ENCODE peak calls at places on chromosomes 12 and 14, in nine cellular contexts. One of them, this sample, is unnamed.

GRCh38 chr14:79254069-79254775 is 957.1 kb downstream of the DIO2 start:
- DNase-seq in OCI-LY7: no peak
- DNase-seq in bronchial epithelial cell: no peak
- DNase-seq in BJ: peak; percentile 20
- DNase-seq in fibroblast of lung: peak; percentile 22
- DNase-seq in cardiac muscle cell: peak; percentile 10
- DNase-seq in heart right ventricle: no peak
- DNase-seq in BE2C: no peak
- DNase-seq in mucosa of descending colon: no peak
- DNase-seq in this sample: no peak

GRCh38 chr12:53987748-53988147 is 2.8 kb downstream of the HOXC10 start:
- DNase-seq in fibroblast of lung: no peak
- DNase-seq in heart right ventricle: no peak
- DNase-seq in cardiac muscle cell: no peak
- DNase-seq in BJ: no peak
- DNase-seq in OCI-LY7: no peak
- DNase-seq in mucosa of descending colon: no peak
- DNase-seq in bronchial epithelial cell: no peak
- DNase-seq in BE2C: no peak
- DNase-seq in this sample: no peak

GRCh38 chr12:130971871-130972588 is 18.3 kb downstream of the ADGRD1 start:
- DNase-seq in BJ: no peak
- DNase-seq in BE2C: no peak
- DNase-seq in mucosa of descending colon: no peak
- DNase-seq in heart right ventricle: no peak
- DNase-seq in bronchial epithelial cell: no peak
- DNase-seq in OCI-LY7: no peak
- DNase-seq in fibroblast of lung: peak; percentile 22
- DNase-seq in cardiac muscle cell: no peak
- DNase-seq in this sample: no peak

GRCh38 chr12:42985506-42985905 is 396.0 kb upstream of the PRICKLE1 start:
- DNase-seq in bronchial epithelial cell: no peak
- DNase-seq in mucosa of descending colon: no peak
- DNase-seq in fibroblast of lung: no peak
- DNase-seq in BJ: no peak
- DNase-seq in heart right ventricle: peak; percentile 20
- DNase-seq in OCI-LY7: no peak
- DNase-seq in cardiac muscle cell: peak; percentile 33
- DNase-seq in BE2C: no peak
- DNase-seq in this sample: no peak

GRCh38 chr14:65414961-65415589 is 2.5 kb downstream of the FUT8 start:
- DNase-seq in OCI-LY7: peak; percentile 64
- DNase-seq in BJ: no peak
- DNase-seq in heart right ventricle: peak; percentile 16
- DNase-seq in fibroblast of lung: peak; percentile 69
- DNase-seq in cardiac muscle cell: peak; percentile 63
- DNase-seq in bronchial epithelial cell: peak; percentile 37
- DNase-seq in BE2C: peak; percentile 25
- DNase-seq in mucosa of descending colon: no peak
- DNase-seq in this sample: no peak

GRCh38 chr12:131112016-131112415 is 158.3 kb downstream of the ADGRD1 start:
- DNase-seq in BE2C: no peak
- DNase-seq in heart right ventricle: no peak
- DNase-seq in OCI-LY7: no peak
- DNase-seq in fibroblast of lung: no peak
- DNase-seq in bronchial epithelial cell: peak; percentile 35
- DNase-seq in mucosa of descending colon: no peak
- DNase-seq in BJ: no peak
- DNase-seq in cardiac muscle cell: no peak
- DNase-seq in this sample: no peak

GRCh38 chr14:77641534-77642341 is 25.3 kb upstream of the SPTLC2 start:
- DNase-seq in BE2C: no peak
- DNase-seq in BJ: no peak
- DNase-seq in OCI-LY7: no peak
- DNase-seq in mucosa of descending colon: peak; percentile 83
- DNase-seq in heart right ventricle: peak; percentile 79
- DNase-seq in fibroblast of lung: peak; percentile 71
- DNase-seq in cardiac muscle cell: peak; percentile 89
- DNase-seq in bronchial epithelial cell: peak; percentile 49
- DNase-seq in this sample: peak; percentile 91

GRCh38 chr12:913919-914718 is 35.4 kb downstream of the RAD52 start:
- DNase-seq in BE2C: no peak
- DNase-seq in cardiac muscle cell: peak; percentile 18
- DNase-seq in bronchial epithelial cell: peak; percentile 96
- DNase-seq in BJ: peak; percentile 17
- DNase-seq in OCI-LY7: no peak
- DNase-seq in mucosa of descending colon: no peak
- DNase-seq in heart right ventricle: no peak
- DNase-seq in fibroblast of lung: peak; percentile 31
- DNase-seq in this sample: no peak

GRCh38 chr12:130644566-130644965 is 71.5 kb downstream of the RIMBP2 start:
- DNase-seq in bronchial epithelial cell: no peak
- DNase-seq in cardiac muscle cell: no peak
- DNase-seq in OCI-LY7: no peak
- DNase-seq in heart right ventricle: no peak
- DNase-seq in fibroblast of lung: no peak
- DNase-seq in BJ: no peak
- DNase-seq in mucosa of descending colon: no peak
- DNase-seq in BE2C: no peak
- DNase-seq in this sample: no peak

GRCh38 chr12:124379938-124380754 is 85.3 kb downstream of the RFLNA start:
- DNase-seq in OCI-LY7: no peak
- DNase-seq in heart right ventricle: peak; percentile 78
- DNase-seq in fibroblast of lung: peak; percentile 89
- DNase-seq in cardiac muscle cell: peak; percentile 90
- DNase-seq in BJ: no peak
- DNase-seq in bronchial epithelial cell: peak; percentile 74
- DNase-seq in BE2C: no peak
- DNase-seq in mucosa of descending colon: no peak
- DNase-seq in this sample: peak; percentile 78

GRCh38 chr12:116074686-116075085 is 202.8 kb downstream of the MED13L start:
- DNase-seq in BE2C: no peak
- DNase-seq in BJ: no peak
- DNase-seq in mucosa of descending colon: no peak
- DNase-seq in bronchial epithelial cell: no peak
- DNase-seq in cardiac muscle cell: no peak
- DNase-seq in heart right ventricle: no peak
- DNase-seq in OCI-LY7: no peak
- DNase-seq in fibroblast of lung: no peak
- DNase-seq in this sample: no peak

GRCh38 chr12:32891956-32892355 is 4.6 kb downstream of the PKP2 start:
- DNase-seq in BJ: no peak
- DNase-seq in fibroblast of lung: no peak
- DNase-seq in heart right ventricle: no peak
- DNase-seq in cardiac muscle cell: peak; percentile 68
- DNase-seq in BE2C: no peak
- DNase-seq in mucosa of descending colon: no peak
- DNase-seq in bronchial epithelial cell: peak; percentile 72
- DNase-seq in OCI-LY7: no peak
- DNase-seq in this sample: no peak

GRCh38 chr12:32893458-32893857 is 3.1 kb downstream of the PKP2 start:
- DNase-seq in mucosa of descending colon: no peak
- DNase-seq in heart right ventricle: no peak
- DNase-seq in BJ: no peak
- DNase-seq in OCI-LY7: no peak
- DNase-seq in fibroblast of lung: no peak
- DNase-seq in cardiac muscle cell: peak; percentile 74
- DNase-seq in bronchial epithelial cell: peak; percentile 28
- DNase-seq in BE2C: no peak
- DNase-seq in this sample: no peak

GRCh38 chr12:32894566-32894965 is 2.0 kb downstream of the PKP2 start:
- DNase-seq in fibroblast of lung: no peak
- DNase-seq in BE2C: no peak
- DNase-seq in mucosa of descending colon: no peak
- DNase-seq in heart right ventricle: no peak
- DNase-seq in cardiac muscle cell: no peak
- DNase-seq in BJ: no peak
- DNase-seq in OCI-LY7: no peak
- DNase-seq in bronchial epithelial cell: no peak
- DNase-seq in this sample: no peak

GRCh38 chr12:32891526-32891925 is 5.1 kb downstream of the PKP2 start:
- DNase-seq in OCI-LY7: no peak
- DNase-seq in bronchial epithelial cell: no peak
- DNase-seq in cardiac muscle cell: peak; percentile 35
- DNase-seq in BJ: no peak
- DNase-seq in BE2C: no peak
- DNase-seq in mucosa of descending colon: no peak
- DNase-seq in heart right ventricle: no peak
- DNase-seq in fibroblast of lung: no peak
- DNase-seq in this sample: no peak

DNA sequence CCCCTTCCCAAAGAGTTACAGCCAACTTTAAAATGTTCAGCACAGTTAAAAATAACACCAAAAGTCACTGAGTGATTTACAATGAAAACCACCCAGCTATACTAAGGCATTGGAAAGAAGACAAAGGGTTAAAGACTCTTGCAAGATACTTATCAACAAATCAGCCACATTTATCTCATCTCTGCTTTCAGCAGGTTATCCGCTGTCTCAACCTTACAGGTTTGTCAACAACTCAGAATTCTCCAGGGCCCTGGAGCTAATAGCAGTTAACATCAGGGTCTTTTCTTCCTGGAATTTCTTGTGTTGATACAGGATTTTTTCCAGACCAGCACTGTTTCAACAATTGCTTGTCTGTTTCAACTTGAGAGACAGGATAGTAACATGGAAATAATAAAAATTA is 3.6 kb downstream of the PKP2 start:
- DNase-seq in mucosa of descending colon: no peak
- DNase-seq in BJ: no peak
- DNase-seq in BE2C: no peak
- DNase-seq in OCI-LY7: no peak
- DNase-seq in fibroblast of lung: no peak
- DNase-seq in bronchial epithelial cell: no peak
- DNase-seq in heart right ventricle: no peak
- DNase-seq in cardiac muscle cell: no peak
- DNase-seq in this sample: no peak
- H3K4me3 ChIP-seq in mucosa of descending colon: no peak overlapping the region
- H3K4me3 ChIP-seq in BJ: no peak overlapping the region
- H3K4me3 ChIP-seq in BE2C: no peak overlapping the region
- H3K4me3 ChIP-seq in OCI-LY7: no peak overlapping the region
- H3K4me3 ChIP-seq in fibroblast of lung: no peak overlapping the region
- H3K4me3 ChIP-seq in bronchial epithelial cell: no peak overlapping the region
- H3K4me3 ChIP-seq in heart right ventricle: peak overlapping the region; percentile 77
- H3K4me3 ChIP-seq in cardiac muscle cell: peak overlapping the region; percentile 57
- H3K4me3 ChIP-seq in this sample: peak overlapping the region; percentile 26

DNA sequence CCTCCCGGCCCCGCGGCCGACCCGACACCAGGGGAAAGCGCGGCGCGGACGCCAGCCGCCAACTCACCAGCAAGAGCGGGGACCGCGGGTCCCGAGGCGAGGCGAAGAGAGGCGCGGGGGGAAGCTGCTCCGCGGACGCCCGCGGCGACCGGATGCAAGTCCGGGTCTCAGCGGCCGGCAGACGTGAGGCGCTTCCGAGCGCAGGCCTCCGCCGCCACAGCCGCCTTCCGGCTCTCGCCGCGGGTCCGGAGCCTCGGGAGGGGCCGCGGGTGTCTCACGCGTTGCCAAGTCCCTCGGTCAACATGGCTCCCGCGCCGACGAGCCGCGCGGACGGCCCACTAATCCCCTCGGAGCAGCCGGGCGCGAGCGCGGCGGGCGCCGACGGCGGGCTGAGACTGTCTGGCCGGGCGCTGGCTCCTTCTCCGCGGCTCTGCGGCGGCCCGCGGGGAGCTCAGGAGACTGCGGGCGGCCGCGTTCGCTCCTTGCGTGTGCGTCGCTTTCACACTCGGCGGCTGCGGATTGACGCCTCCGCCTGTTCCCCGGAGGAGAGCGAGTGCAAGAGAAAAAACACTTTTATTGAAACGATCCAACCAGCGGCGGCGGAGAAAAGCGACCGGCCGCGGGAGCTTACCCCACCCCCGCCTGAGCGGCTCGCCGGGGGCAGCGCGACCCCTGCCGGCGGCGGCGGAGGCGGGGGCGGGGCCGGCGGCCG is at the start of gene CDK17:
- DNase-seq in heart right ventricle: peak; percentile 87
- DNase-seq in BE2C: peak; percentile 82
- DNase-seq in OCI-LY7: peak; percentile 90
- DNase-seq in cardiac muscle cell: peak; percentile 93
- DNase-seq in fibroblast of lung: peak; percentile 89
- DNase-seq in mucosa of descending colon: peak; percentile 91
- DNase-seq in bronchial epithelial cell: peak; percentile 52
- DNase-seq in BJ: no peak
- DNase-seq in this sample: peak; percentile 92
- TF ChIP-seq CTCF in heart right ventricle: peak; percentile 57
- TF ChIP-seq CTCF in BE2C: peak; percentile 34
- TF ChIP-seq CTCF in OCI-LY7: no peak
- TF ChIP-seq CTCF in cardiac muscle cell: peak; percentile 38
- TF ChIP-seq CTCF in fibroblast of lung: peak; percentile 21
- TF ChIP-seq CTCF in mucosa of descending colon: peak; percentile 54
- TF ChIP-seq CTCF in bronchial epithelial cell: peak; percentile 58
- TF ChIP-seq CTCF in BJ: peak; percentile 34
- TF ChIP-seq CTCF in this sample: peak; percentile 55

GRCh38 chr14:101595349-101595748 is 34.1 kb downstream of the DIO3 start:
- DNase-seq in OCI-LY7: no peak
- DNase-seq in mucosa of descending colon: no peak
- DNase-seq in BJ: no peak
- DNase-seq in cardiac muscle cell: no peak
- DNase-seq in heart right ventricle: no peak
- DNase-seq in fibroblast of lung: no peak
- DNase-seq in BE2C: no peak
- DNase-seq in bronchial epithelial cell: no peak
- DNase-seq in this sample: no peak

GRCh38 chr14:101598159-101598558 is 36.9 kb downstream of the DIO3 start:
- DNase-seq in mucosa of descending colon: peak; percentile 33
- DNase-seq in cardiac muscle cell: no peak
- DNase-seq in fibroblast of lung: no peak
- DNase-seq in BJ: no peak
- DNase-seq in heart right ventricle: no peak
- DNase-seq in bronchial epithelial cell: no peak
- DNase-seq in OCI-LY7: no peak
- DNase-seq in BE2C: no peak
- DNase-seq in this sample: no peak

GRCh38 chr14:101596742-101597141 is 35.4 kb downstream of the DIO3 start:
- DNase-seq in heart right ventricle: no peak
- DNase-seq in cardiac muscle cell: no peak
- DNase-seq in OCI-LY7: no peak
- DNase-seq in fibroblast of lung: no peak
- DNase-seq in bronchial epithelial cell: no peak
- DNase-seq in mucosa of descending colon: no peak
- DNase-seq in BE2C: no peak
- DNase-seq in BJ: no peak
- DNase-seq in this sample: no peak

GRCh38 chr14:101594511-101595148 is 33.3 kb downstream of the DIO3 start:
- DNase-seq in BJ: no peak
- DNase-seq in heart right ventricle: no peak
- DNase-seq in BE2C: no peak
- DNase-seq in cardiac muscle cell: no peak
- DNase-seq in mucosa of descending colon: no peak
- DNase-seq in fibroblast of lung: no peak
- DNase-seq in bronchial epithelial cell: no peak
- DNase-seq in OCI-LY7: no peak
- DNase-seq in this sample: no peak

GRCh38 chr14:101595887-101596721 is 34.8 kb downstream of the DIO3 start:
- DNase-seq in bronchial epithelial cell: no peak
- DNase-seq in fibroblast of lung: no peak
- DNase-seq in OCI-LY7: peak; percentile 86
- DNase-seq in BE2C: no peak
- DNase-seq in heart right ventricle: no peak
- DNase-seq in mucosa of descending colon: peak; percentile 51
- DNase-seq in BJ: no peak
- DNase-seq in cardiac muscle cell: no peak
- DNase-seq in this sample: no peak
- H3K4me3 ChIP-seq in bronchial epithelial cell: no peak overlapping the region
- H3K4me3 ChIP-seq in fibroblast of lung: no peak overlapping the region
- H3K4me3 ChIP-seq in OCI-LY7: peak overlapping the region; percentile 34
- H3K4me3 ChIP-seq in BE2C: no peak overlapping the region
- H3K4me3 ChIP-seq in heart right ventricle: no peak overlapping the region
- H3K4me3 ChIP-seq in mucosa of descending colon: no peak overlapping the region
- H3K4me3 ChIP-seq in BJ: no peak overlapping the region
- H3K4me3 ChIP-seq in cardiac muscle cell: no peak overlapping the region
- H3K4me3 ChIP-seq in this sample: no peak overlapping the region

GRCh38 chr12:94545937-94546771 is 86.5 kb upstream of the CEP83 start:
- DNase-seq in heart right ventricle: peak; percentile 42
- DNase-seq in bronchial epithelial cell: peak; percentile 68
- DNase-seq in BJ: no peak
- DNase-seq in OCI-LY7: peak; percentile 43
- DNase-seq in fibroblast of lung: peak; percentile 80
- DNase-seq in mucosa of descending colon: no peak
- DNase-seq in cardiac muscle cell: peak; percentile 83
- DNase-seq in BE2C: peak; percentile 53
- DNase-seq in this sample: peak; percentile 46
- TF ChIP-seq CTCF in heart right ventricle: peak; percentile 90
- TF ChIP-seq CTCF in bronchial epithelial cell: peak; percentile 86
- TF ChIP-seq CTCF in BJ: peak; percentile 64
- TF ChIP-seq CTCF in OCI-LY7: peak; percentile 72
- TF ChIP-seq CTCF in fibroblast of lung: peak; percentile 81
- TF ChIP-seq CTCF in mucosa of descending colon: peak; percentile 71
- TF ChIP-seq CTCF in cardiac muscle cell: peak; percentile 86
- TF ChIP-seq CTCF in BE2C: peak; percentile 74
- TF ChIP-seq CTCF in this sample: peak; percentile 79

This sample was measured in heart left ventricle.